ENCODE peak calls at places on chromosomes 4 and X, in four cellular contexts. U is CD4-positive, alpha-beta T cell; W is IMR-90; L is NCI-H82. D is an unnamed sample.

GRCh38 chrX:1385251-1385794 is 6.6 kb downstream of the SLC25A6 start:
- DNase-seq in L (no peak), W (no peak), U (no peak), D (no peak)

GRCh38 chr4:4575284-4576211 is 33.7 kb upstream of the STX18 start:
- DNase-seq in W (peak; percentile 18), U (peak; percentile 56), L (no peak), D (peak; percentile 79)

GRCh38 chr4:40241936-40242590 is 45.2 kb downstream of the RHOH start:
- DNase-seq in L (no peak), W (no peak), U (no peak), D (no peak)

GRCh38 chr4:136395212-136395722 is 1137.0 kb downstream of the PCDH18 start:
- DNase-seq in L (no peak), W (no peak), U (no peak), D (no peak)

GRCh38 chrX:123731258-123731986 is 1.4 kb downstream of the THOC2 start:
- DNase-seq in W (peak; percentile 15), U (no peak), L (peak; percentile 74), D (peak; percentile 34)

GRCh38 chr4:121140712-121141111 is 23.4 kb downstream of the TNIP3 start:
- DNase-seq in L (no peak), W (peak; percentile 57), U (no peak), D (no peak)

GRCh38 chr4:113385500-113385899 is 336.0 kb downstream of the ANK2 start:
- DNase-seq in W (no peak), U (no peak), L (no peak), D (no peak)

GRCh38 chrX:131816551-131817136 is 206.5 kb upstream of the STK26 start:
- DNase-seq in L (no peak), U (peak; percentile 70), W (peak; percentile 74), D (peak; percentile 9)

GRCh38 chr4:72375050-72375736 is 193.8 kb downstream of the ADAMTS3 start:
- DNase-seq in U (no peak), W (peak; percentile 69), L (no peak), D (no peak)

GRCh38 chr4:142331132-142331531 is 515.0 kb downstream of the INPP4B start:
- DNase-seq in W (no peak), U (no peak), L (no peak), D (peak; percentile 11)

GRCh38 chr4:39324897-39325613 is 41.1 kb downstream of the RFC1 start:
- DNase-seq in L (no peak), U (no peak), W (no peak), D (no peak)

GRCh38 chr4:84661191-84661944 is 78.4 kb downstream of the CDS1 start:
- DNase-seq in L (no peak), W (no peak), U (no peak), D (no peak)

GRCh38 chr4:87038837-87039715 is 104.3 kb downstream of the AFF1 start:
- DNase-seq in L (peak; percentile 71), U (no peak), W (peak; percentile 91), D (peak; percentile 85)

GRCh38 chrX:4484266-4484665 is 770.8 kb upstream of the PRKX start:
- DNase-seq in L (no peak), U (no peak), W (no peak), D (no peak)

GRCh38 chrX:154548028-154548316 is 552 bp downstream of the IKBKG start:
- DNase-seq in L (no peak), W (peak; percentile 26), U (no peak), D (no peak)

GRCh38 chrX:109199726-109200125 is 282.2 kb downstream of the GUCY2F start:
- DNase-seq in U (no peak), W (no peak), L (no peak), D (no peak)

GRCh38 chrX:11406109-11406755 is 113.0 kb downstream of the AMELX start:
- DNase-seq in L (no peak), U (no peak), W (peak; percentile 76), D (no peak)

GRCh38 chr4:86685401-86685800 is 91.3 kb downstream of the PTPN13 start:
- DNase-seq in L (peak; percentile 17), U (no peak), W (peak; percentile 12), D (peak; percentile 31)

GRCh38 chrX:68717196-68717595 is 69.7 kb downstream of the STARD8 start:
- DNase-seq in U (no peak), W (no peak), L (no peak), D (no peak)

GRCh38 chr4:7769936-7770674 is 169.6 kb downstream of the AFAP1 start:
- DNase-seq in L (peak; percentile 10), U (no peak), W (peak; percentile 25), D (no peak)

GRCh38 chrX:37348237-37349130 is 680 bp upstream of the PRRG1 start:
- DNase-seq in L (peak; percentile 0), U (no peak), W (peak; percentile 84), D (no peak)

GRCh38 chr4:839675-840443 is 13.9 kb upstream of the CPLX1 start:
- DNase-seq in L (no peak), U (no peak), W (peak; percentile 41), D (no peak)

GRCh38 chrX:140765043-140765784 is 55.7 kb downstream of the LINC00632 start:
- DNase-seq in L (peak; percentile 16), U (no peak), W (peak; percentile 62), D (peak; percentile 45)

GRCh38 chr4:143185253-143186107 is 763 bp downstream of the USP38 start:
- DNase-seq in L (peak; percentile 46), U (peak; percentile 11), W (peak; percentile 8), D (peak; percentile 61)

GRCh38 chrX:5726246-5726645 is 502.4 kb downstream of the NLGN4X start:
- DNase-seq in W (no peak), U (no peak), L (no peak), D (no peak)

GRCh38 chrX:24146283-24146865 is 3.2 kb upstream of the ZFX start:
- DNase-seq in L (peak; percentile 26), W (peak; percentile 22), U (no peak), D (peak; percentile 34)

GRCh38 chr4:61162116-61162515 is 38.0 kb upstream of the ADGRL3 start:
- DNase-seq in W (no peak), L (no peak), U (no peak), D (no peak)

GRCh38 chrX:74119016-74119910 is 184.7 kb upstream of the ZCCHC13 start:
- DNase-seq in W (peak; percentile 57), U (no peak), L (no peak), D (peak; percentile 32)

GRCh38 chr4:11002961-11003360 is 318.4 kb upstream of the CLNK start:
- DNase-seq in W (no peak), L (no peak), U (no peak), D (no peak)

GRCh38 chrX:39206746-39207145 is 405.5 kb downstream of the MID1IP1 start:
- DNase-seq in U (no peak), W (no peak), L (peak; percentile 18), D (no peak)

GRCh38 chr4:126871810-126872209 is 760.9 kb upstream of the INTU start:
- DNase-seq in U (no peak), L (no peak), W (no peak), D (no peak)

GRCh38 chr4:85557016-85557901 is 82.3 kb downstream of the ARHGAP24 start:
- DNase-seq in W (no peak), U (no peak), L (no peak), D (no peak)

GRCh38 chrX:114924846-114925245 is 92.6 kb downstream of the IL13RA2 start:
- DNase-seq in W (peak; percentile 44), U (no peak), L (no peak), D (no peak)